ENCODE peak calls at places on chromosome 1, in eight cellular contexts. L is posterior cingulate gyrus; V is thoracic aorta; F is head of caudate nucleus; C is AML-193; T is ELR; U is CD4-positive, CD25-positive, alpha-beta regulatory T cell; R is HCEC 1CT. B is an unnamed sample.

GRCh38 chr1:86339421-86339820 is 56.7 kb downstream of the ODF2L start:
- DNase-seq in F (peak), R (no peak), C (peak), V (no peak), T (no peak), L (no peak), U (no peak), B (no peak)

GRCh38 chr1:56803561-56804156 is 15.5 kb downstream of the FYB2 start:
- DNase-seq in U (no peak), V (no peak), L (peak), T (peak), F (no peak), R (no peak), C (peak), B (peak)

GRCh38 chr1:232057217-232057895 is 430.8 kb downstream of the DISC1 start:
- DNase-seq in C (no peak), R (no peak), U (no peak), V (no peak), T (no peak), L (peak), F (no peak), B (no peak)

GRCh38 chr1:154935749-154936415 is 637 bp downstream of the PMVK start:
- DNase-seq in V (no peak), U (no peak), L (no peak), F (peak), C (no peak), R (no peak), T (no peak), B (no peak)

GRCh38 chr1:116525440-116525839 is 45.4 kb downstream of the CD58 start:
- DNase-seq in L (no peak), C (no peak), V (no peak), F (no peak), R (no peak), U (no peak), T (no peak), B (no peak)

GRCh38 chr1:12063141-12064072 is at the start of gene TNFRSF8:
- DNase-seq in L (no peak), T (peak), F (peak), U (peak), C (no peak), R (no peak), V (no peak), B (peak)

GRCh38 chr1:96313216-96313615 is 408.4 kb upstream of the PTBP2 start:
- DNase-seq in R (peak), F (no peak), C (no peak), L (no peak), T (peak), U (no peak), V (no peak), B (peak)

GRCh38 chr1:18225236-18225904 is 117.8 kb downstream of the IGSF21 start:
- DNase-seq in L (no peak), C (no peak), R (no peak), T (no peak), F (no peak), U (no peak), V (no peak), B (no peak)

GRCh38 chr1:147723691-147724323 is 36.6 kb downstream of the GJA5 start:
- DNase-seq in F (no peak), T (peak), C (no peak), R (no peak), U (peak), V (no peak), L (no peak), B (peak)

GRCh38 chr1:214310010-214310409 is 29.1 kb downstream of the SMYD2 start:
- DNase-seq in C (no peak), F (no peak), T (no peak), V (no peak), L (no peak), R (no peak), U (peak), B (peak)

GRCh38 chr1:150564051-150564991 is 15.1 kb downstream of the MCL1 start:
- DNase-seq in C (no peak), L (no peak), R (peak), U (peak), V (no peak), F (no peak), T (peak), B (peak)

GRCh38 chr1:228938248-228938891 is 203.1 kb downstream of the RHOU start:
- DNase-seq in U (peak), C (peak), T (no peak), R (no peak), V (peak), L (no peak), F (peak), B (no peak)

GRCh38 chr1:183247931-183248330 is 61.9 kb downstream of the LAMC2 start:
- DNase-seq in R (no peak), U (no peak), L (no peak), C (no peak), F (no peak), V (no peak), T (no peak), B (no peak)

GRCh38 chr1:204630460-204630905 is 55.1 kb downstream of the LRRN2 start:
- DNase-seq in F (no peak), V (no peak), U (no peak), C (no peak), R (no peak), T (no peak), L (no peak), B (peak)

GRCh38 chr1:13893456-13893855 is 193.5 kb downstream of the PRDM2 start:
- DNase-seq in F (no peak), U (no peak), C (no peak), R (no peak), T (no peak), V (no peak), L (peak), B (no peak)

GRCh38 chr1:104408268-104408667 is 658.6 kb downstream of the AMY1C start:
- DNase-seq in F (no peak), U (no peak), C (no peak), V (no peak), R (no peak), T (no peak), L (peak), B (no peak)

GRCh38 chr1:204591473-204592090 is 75.4 kb downstream of the MDM4 start:
- DNase-seq in C (no peak), T (peak), L (no peak), U (no peak), R (peak), F (no peak), V (no peak), B (peak)

GRCh38 chr1:156663178-156663577 is 14.0 kb downstream of the NES start:
- DNase-seq in U (no peak), C (no peak), L (no peak), V (peak), T (no peak), R (peak), F (peak), B (peak)

GRCh38 chr1:24903955-24904730 is 25.9 kb downstream of the RUNX3 start:
- DNase-seq in V (no peak), U (no peak), L (peak), T (no peak), F (no peak), R (no peak), C (no peak), B (no peak)

GRCh38 chr1:43935711-43936427 is 2.3 kb downstream of the ARTN start:
- DNase-seq in C (no peak), V (no peak), R (no peak), L (no peak), F (no peak), U (no peak), T (no peak), B (no peak)

GRCh38 chr1:230026572-230026971 is 40.5 kb upstream of the GALNT2 start:
- DNase-seq in C (no peak), U (no peak), V (no peak), R (no peak), L (no peak), T (no peak), F (no peak), B (no peak)

GRCh38 chr1:229572286-229572685 is 13.8 kb upstream of the ABCB10 start:
- DNase-seq in T (no peak), U (peak), R (no peak), C (peak), L (no peak), F (no peak), V (no peak), B (no peak)

GRCh38 chr1:226547754-226548191 is 791 bp upstream of the STUM start:
- DNase-seq in V (peak), T (peak), F (peak), U (peak), R (peak), C (peak), L (peak), B (peak)

GRCh38 chr1:19010995-19011696 is 54.7 kb upstream of the IFFO2 start:
- DNase-seq in L (no peak), T (peak), F (peak), R (peak), C (peak), U (peak), V (peak), B (peak)

GRCh38 chr1:88579598-88579997 is 104.5 kb upstream of the PKN2 start:
- DNase-seq in F (no peak), V (no peak), T (no peak), R (no peak), U (no peak), C (no peak), L (no peak), B (no peak)

GRCh38 chr1:180949616-180950000 is 36.9 kb downstream of the KIAA1614 start:
- DNase-seq in R (no peak), U (no peak), T (no peak), V (no peak), C (no peak), L (no peak), F (no peak), B (no peak)

GRCh38 chr1:59012378-59012777 is 228.5 kb upstream of the JUN start:
- DNase-seq in T (no peak), L (no peak), R (no peak), C (no peak), V (no peak), F (no peak), U (no peak), B (no peak)

GRCh38 chr1:227449051-227449450 is 114.3 kb upstream of the ZNF678 start:
- DNase-seq in U (peak), F (no peak), T (peak), V (no peak), R (peak), L (no peak), C (peak), B (peak)

GRCh38 chr1:203217139-203217621 is 12.3 kb downstream of the CHIT1 start:
- DNase-seq in L (peak), V (no peak), C (peak), R (no peak), U (no peak), T (no peak), F (no peak), B (no peak)

GRCh38 chr1:150922519-150922975 is 3.6 kb upstream of the SETDB1 start:
- DNase-seq in U (peak), V (peak), L (no peak), T (peak), C (peak), F (peak), R (peak), B (peak)

GRCh38 chr1:7315946-7316345 is 455.1 kb upstream of the VAMP3 start:
- DNase-seq in V (no peak), T (no peak), R (no peak), L (no peak), F (no peak), U (no peak), C (no peak), B (no peak)

GRCh38 chr1:68496680-68497357 is at the start of gene DEPDC1:
- DNase-seq in V (peak), R (peak), U (peak), T (peak), C (peak), F (peak), L (peak), B (peak)

B was measured in EH.